ENCODE peak calls at places on chromosomes 1 and 21, in four cellular contexts. X is cardiac fibroblast, Y is NCI-H1694, Z is AG09309. W is an unnamed sample.

GRCh38 chr21:25330266-25330665 is 277.0 kb downstream of the MRPL39 start:
- DNase-seq in X (peak; percentile 61), Z (no peak), Y (no peak), W (peak; percentile 30)

GRCh38 chr1:179591592-179592580 is at the start of gene TDRD5:
- DNase-seq in Z (no peak), Y (no peak), X (no peak), W (no peak)

GRCh38 chr1:92446990-92447681 is 39.6 kb downstream of the GFI1 start:
- DNase-seq in Z (no peak), X (peak; percentile 24), Y (no peak), W (no peak)

GRCh38 chr1:206100226-206100780 is 16.9 kb downstream of the AVPR1B start:
- DNase-seq in Z (no peak), X (no peak), Y (no peak), W (no peak)

GRCh38 chr1:218408942-218409341 is 63.8 kb downstream of the TGFB2 start:
- DNase-seq in X (peak; percentile 13), Y (no peak), Z (no peak), W (no peak)

GRCh38 chr1:164748253-164748899 is 189.4 kb downstream of the PBX1 start:
- DNase-seq in X (peak; percentile 98), Z (peak; percentile 87), Y (no peak), W (peak; percentile 88)

GRCh38 chr1:218345673-218346390 is 696 bp downstream of the TGFB2 start:
- DNase-seq in Z (no peak), Y (peak; percentile 66), X (peak; percentile 83), W (no peak)

GRCh38 chr1:31584869-31585735 is 8.8 kb downstream of the TINAGL1 start:
- DNase-seq in Z (no peak), X (no peak), Y (no peak), W (no peak)

GRCh38 chr1:178294654-178295053 is 200.8 kb downstream of the RASAL2 start:
- DNase-seq in Z (no peak), Y (no peak), X (no peak), W (no peak)

GRCh38 chr1:32876341-32877210 is 5.9 kb upstream of the FNDC5 start:
- DNase-seq in Y (peak; percentile 34), Z (no peak), X (peak; percentile 64), W (no peak)

GRCh38 chr1:15283500-15283899 is 36.5 kb downstream of the FHAD1 start:
- DNase-seq in Z (peak; percentile 18), Y (peak; percentile 14), X (no peak), W (no peak)

GRCh38 chr1:9080704-9081291 is 11.4 kb upstream of the SLC2A5 start:
- DNase-seq in Y (no peak), Z (no peak), X (no peak), W (no peak)

GRCh38 chr1:34640654-34641401 is 114.0 kb upstream of the GJB5 start:
- DNase-seq in Z (no peak), X (no peak), Y (no peak), W (no peak)

GRCh38 chr21:44890338-44890931 is 16.9 kb upstream of the PTTG1IP start:
- DNase-seq in X (no peak), Y (no peak), Z (no peak), W (no peak)

GRCh38 chr1:90725961-90726715 is 9.0 kb upstream of the BARHL2 start:
- DNase-seq in X (no peak), Z (no peak), Y (no peak), W (no peak)

GRCh38 chr1:201346337-201346939 is 31.0 kb downstream of the TNNT2 start:
- DNase-seq in Z (peak; percentile 17), Y (no peak), X (peak; percentile 62), W (no peak)

GRCh38 chr1:25619101-25619890 is 2.7 kb downstream of the MAN1C1 start:
- DNase-seq in Y (peak; percentile 51), X (peak; percentile 48), Z (no peak), W (no peak)

GRCh38 chr1:184562801-184563200 is 176.0 kb downstream of the C1orf21 start:
- DNase-seq in Y (no peak), X (no peak), Z (no peak), W (no peak)

GRCh38 chr21:41361786-41362604 is at the start of gene MX2:
- DNase-seq in X (peak; percentile 82), Y (no peak), Z (peak; percentile 79), W (peak; percentile 80)

GRCh38 chr1:171221665-171222591 is 26.4 kb upstream of the FMO1 start:
- DNase-seq in Z (no peak), Y (no peak), X (peak; percentile 33), W (no peak)

GRCh38 chr1:183674339-183674738 is 21.2 kb upstream of the APOBEC4 start:
- DNase-seq in Z (no peak), Y (no peak), X (peak; percentile 72), W (peak; percentile 28)

GRCh38 chr21:17537299-17537698 is 24.5 kb downstream of the CXADR start:
- DNase-seq in Z (no peak), Y (no peak), X (peak; percentile 14), W (no peak)

GRCh38 chr21:31837613-31838390 is 35.0 kb upstream of the HUNK start:
- DNase-seq in Y (no peak), X (no peak), Z (no peak), W (no peak)

GRCh38 chr1:184020328-184020727 is 17.2 kb downstream of the COLGALT2 start:
- DNase-seq in Z (no peak), X (no peak), Y (no peak), W (no peak)

GRCh38 chr1:242515555-242515954 is 8.9 kb downstream of the PLD5 start:
- DNase-seq in Y (no peak), X (no peak), Z (no peak), W (no peak)

GRCh38 chr1:2530501-2531361 is 668 bp upstream of the HES5 start:
- DNase-seq in X (no peak), Y (peak; percentile 35), Z (no peak), W (no peak)

GRCh38 chr1:113929750-113930498 is 800 bp downstream of the HIPK1 start:
- DNase-seq in Z (no peak), X (peak; percentile 40), Y (no peak), W (no peak)

GRCh38 chr1:65069186-65069585 is 78.8 kb upstream of the AK4 start:
- DNase-seq in Z (no peak), X (no peak), Y (no peak), W (no peak)

GRCh38 chr1:54474500-54475235 is 68.5 kb upstream of the SSBP3 start:
- DNase-seq in Y (peak; percentile 44), X (no peak), Z (no peak), W (no peak)

GRCh38 chr1:172906778-172907592 is 143.8 kb downstream of the TNFSF18 start:
- DNase-seq in Y (no peak), Z (no peak), X (peak; percentile 66), W (peak; percentile 78)

GRCh38 chr1:27689423-27690173 is 17.6 kb upstream of the IFI6 start:
- DNase-seq in Z (peak; percentile 23), X (peak; percentile 59), Y (no peak), W (peak; percentile 33)

GRCh38 chr1:153951183-153951582 is 4.7 kb upstream of the DENND4B start:
- DNase-seq in Y (no peak), Z (no peak), X (no peak), W (no peak)

GRCh38 chr1:244968431-244968830 is 104.1 kb upstream of the HNRNPU start:
- DNase-seq in Y (no peak), Z (no peak), X (peak; percentile 31), W (no peak)

W was measured in GM04504.